ENCODE peak calls at places on chromosomes 5 and 9, in four cellular contexts. G is spleen, Y is breast epithelium, A is HCT116. W is an unnamed sample.
A peak's percentile ranks its signal among the peaks of the same experiment; 100 is the strongest.

GRCh38 chr9:708182-708555 is 133.3 kb upstream of the DMRT1 start:
- DNase-seq in A (no peak), Y (no peak), G (no peak), W (no peak)

GRCh38 chr5:113378081-113378480 is 56.7 kb downstream of the TSSK1B start:
- DNase-seq in Y (no peak), G (no peak), A (no peak), W (no peak)

GRCh38 chr5:140973550-140973949 is 7.3 kb downstream of the PCDHAC2 start:
- DNase-seq in G (no peak), A (no peak), Y (no peak), W (no peak)

GRCh38 chr5:142426676-142427364 is 102.0 kb upstream of the SPRY4 start:
- DNase-seq in A (no peak), G (no peak), Y (no peak), W (no peak)

GRCh38 chr9:84811072-84811725 is 141.7 kb downstream of the NTRK2 start:
- DNase-seq in Y (no peak), G (no peak), A (no peak), W (no peak)

GRCh38 chr9:121169094-121169601 is 32.5 kb downstream of the RAB14 start:
- DNase-seq in G (no peak), Y (no peak), A (no peak), W (no peak)

GRCh38 chr5:103259705-103260355 is 1.3 kb downstream of the MACIR start:
- DNase-seq in A (no peak), G (no peak), Y (no peak), W (peak; percentile 54)

GRCh38 chr5:131536211-131536826 is 98.7 kb downstream of the RAPGEF6 start:
- DNase-seq in A (no peak), G (no peak), Y (no peak), W (no peak)

GRCh38 chr5:29005386-29005785 is 1967.0 kb upstream of the CDH9 start:
- DNase-seq in G (no peak), Y (no peak), A (no peak), W (no peak)

GRCh38 chr5:169534311-169534880 is 49.2 kb upstream of the SPDL1 start:
- DNase-seq in Y (no peak), A (no peak), G (no peak), W (no peak)

GRCh38 chr9:7216004-7216821 is 458.4 kb downstream of the KDM4C start:
- DNase-seq in G (no peak), A (no peak), Y (no peak), W (no peak)

GRCh38 chr5:6302684-6303083 is 75.7 kb downstream of the MED10 start:
- DNase-seq in A (no peak), Y (no peak), G (no peak), W (no peak)

GRCh38 chr9:8653111-8653510 is 853.5 kb upstream of the DMAC1 start:
- DNase-seq in A (no peak), Y (no peak), G (no peak), W (no peak)

GRCh38 chr9:136527131-136527530 is 18.7 kb downstream of the NOTCH1 start:
- DNase-seq in A (no peak), G (no peak), Y (no peak), W (no peak)

GRCh38 chr5:5347442-5347841 is 75.0 kb upstream of the ICE1 start:
- DNase-seq in Y (no peak), G (no peak), A (no peak), W (no peak)

GRCh38 chr9:76423216-76424177 is 29.3 kb upstream of the RFK start:
- DNase-seq in G (no peak), Y (no peak), A (no peak), W (no peak)

GRCh38 chr5:153629027-153629426 is 138.6 kb downstream of the GRIA1 start:
- DNase-seq in G (no peak), A (peak; percentile 26), Y (no peak), W (no peak)

GRCh38 chr5:27125856-27126255 is 87.5 kb upstream of the CDH9 start:
- DNase-seq in G (no peak), A (no peak), Y (no peak), W (no peak)

GRCh38 chr5:96083361-96083881 is 121.8 kb upstream of the ELL2 start:
- DNase-seq in Y (no peak), G (no peak), A (no peak), W (no peak)

GRCh38 chr5:40359854-40360253 is 319.9 kb upstream of the PTGER4 start:
- DNase-seq in A (no peak), G (no peak), Y (no peak), W (no peak)

GRCh38 chr5:106185661-106186081 is 1485.1 kb downstream of the EFNA5 start:
- DNase-seq in A (no peak), Y (no peak), G (no peak), W (no peak)

GRCh38 chr5:51159164-51159563 is 224.1 kb upstream of the ISL1 start:
- DNase-seq in A (no peak), G (no peak), Y (no peak), W (no peak)

GRCh38 chr5:168270446-168270845 is 21.0 kb upstream of the WWC1 start:
- DNase-seq in Y (no peak), A (no peak), G (no peak), W (peak; percentile 21)

DNA sequence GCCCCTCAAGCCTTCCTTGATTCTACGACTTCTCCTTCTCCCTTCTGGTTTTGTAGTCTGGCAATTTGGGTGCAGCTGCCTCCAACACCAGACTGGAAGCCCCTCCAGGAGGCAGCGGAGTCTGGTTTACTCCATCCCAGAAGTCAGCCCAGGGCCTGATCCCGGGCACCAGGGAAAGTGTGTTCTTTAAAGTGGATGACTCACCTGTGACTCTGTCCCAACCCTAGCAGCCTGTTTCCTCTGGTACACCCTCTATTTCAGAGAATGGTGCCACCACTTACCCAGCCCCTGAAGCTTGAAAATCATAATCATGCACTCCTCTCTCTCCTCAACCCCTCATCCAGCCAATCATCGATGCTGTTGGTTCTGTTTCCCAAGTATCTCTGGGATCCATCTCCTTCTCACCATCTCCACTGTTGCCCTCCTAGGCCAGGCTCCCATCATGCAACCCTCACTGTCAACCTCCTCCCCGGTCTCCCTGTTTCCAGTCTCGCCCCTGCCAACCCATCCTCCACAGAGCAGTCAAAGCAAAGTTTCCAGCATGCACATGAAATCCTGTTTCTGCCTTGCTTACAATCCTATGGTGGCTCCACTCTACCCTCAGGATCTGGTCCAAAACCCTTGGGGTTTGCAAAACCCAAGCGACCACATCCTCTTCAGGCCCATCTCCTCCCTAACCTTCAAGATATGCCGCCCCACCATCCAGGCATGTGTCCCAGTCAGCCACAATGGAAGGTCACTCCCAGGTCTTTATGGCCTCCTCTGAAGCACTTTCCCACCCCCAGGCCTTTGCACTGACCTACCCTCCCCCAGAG is 10.5 kb downstream of the LHX6 start:
- DNase-seq in Y (no peak), G (no peak), A (no peak), W (no peak)
- H3K4me1 ChIP-seq in Y (peaks cover 14% of the 10 kb centered on the region), G (peaks cover 34% of the 10 kb centered on the region), A (peaks cover 3% of the 10 kb centered on the region), W (peaks cover 19% of the 10 kb centered on the region)

GRCh38 chr5:149150457-149150856 is 9.2 kb downstream of the ABLIM3 start:
- DNase-seq in Y (no peak), A (no peak), G (no peak), W (no peak)
- TF ChIP-seq POLR2AphosphoS5 in Y (no peak), A (no peak), G (no peak), W (no peak)

GRCh38 chr9:3648722-3649121 is 122.9 kb upstream of the RFX3 start:
- DNase-seq in A (no peak), G (no peak), Y (no peak), W (no peak)

GRCh38 chr9:3647652-3648051 is 121.9 kb upstream of the RFX3 start:
- DNase-seq in G (no peak), Y (no peak), A (no peak), W (no peak)

GRCh38 chr9:3648266-3648665 is 122.5 kb upstream of the RFX3 start:
- DNase-seq in A (no peak), Y (no peak), G (no peak), W (no peak)

GRCh38 chr9:3650994-3651622 is 125.3 kb upstream of the RFX3 start:
- DNase-seq in G (no peak), A (no peak), Y (no peak), W (no peak)

GRCh38 chr9:3646226-3646625 is 120.4 kb upstream of the RFX3 start:
- DNase-seq in A (no peak), G (no peak), Y (no peak), W (no peak)
- H3K4me1 ChIP-seq in A (no peaks in the 10 kb centered on the region), G (no peaks in the 10 kb centered on the region), Y (no peaks in the 10 kb centered on the region), W (peaks cover 3% of the 10 kb centered on the region)

DNA sequence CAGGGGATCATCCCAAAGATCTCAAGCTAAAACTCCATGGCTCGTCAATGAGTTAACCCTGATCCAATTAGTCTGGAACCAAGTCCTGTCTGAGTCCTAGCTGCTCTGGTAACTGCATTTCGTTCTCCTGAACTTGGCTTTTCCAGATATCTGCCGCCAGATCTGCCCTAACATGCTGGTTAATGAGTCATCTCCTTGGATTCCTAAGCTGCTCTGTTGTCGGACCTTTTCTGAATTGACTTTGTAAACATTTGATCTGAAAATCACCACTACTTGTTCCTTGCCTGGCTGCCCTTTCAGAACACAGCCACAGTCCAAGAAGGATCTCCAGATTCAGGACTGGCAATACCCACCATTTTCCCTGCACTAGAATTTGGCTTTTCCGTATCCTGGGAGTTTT is 473.0 kb downstream of the ZSWIM6 start:
- DNase-seq in Y (no peak), A (no peak), G (no peak), W (no peak)
- TF ChIP-seq POLR2AphosphoS5 in Y (no peak), A (no peak), G (no peak), W (no peak)

DNA sequence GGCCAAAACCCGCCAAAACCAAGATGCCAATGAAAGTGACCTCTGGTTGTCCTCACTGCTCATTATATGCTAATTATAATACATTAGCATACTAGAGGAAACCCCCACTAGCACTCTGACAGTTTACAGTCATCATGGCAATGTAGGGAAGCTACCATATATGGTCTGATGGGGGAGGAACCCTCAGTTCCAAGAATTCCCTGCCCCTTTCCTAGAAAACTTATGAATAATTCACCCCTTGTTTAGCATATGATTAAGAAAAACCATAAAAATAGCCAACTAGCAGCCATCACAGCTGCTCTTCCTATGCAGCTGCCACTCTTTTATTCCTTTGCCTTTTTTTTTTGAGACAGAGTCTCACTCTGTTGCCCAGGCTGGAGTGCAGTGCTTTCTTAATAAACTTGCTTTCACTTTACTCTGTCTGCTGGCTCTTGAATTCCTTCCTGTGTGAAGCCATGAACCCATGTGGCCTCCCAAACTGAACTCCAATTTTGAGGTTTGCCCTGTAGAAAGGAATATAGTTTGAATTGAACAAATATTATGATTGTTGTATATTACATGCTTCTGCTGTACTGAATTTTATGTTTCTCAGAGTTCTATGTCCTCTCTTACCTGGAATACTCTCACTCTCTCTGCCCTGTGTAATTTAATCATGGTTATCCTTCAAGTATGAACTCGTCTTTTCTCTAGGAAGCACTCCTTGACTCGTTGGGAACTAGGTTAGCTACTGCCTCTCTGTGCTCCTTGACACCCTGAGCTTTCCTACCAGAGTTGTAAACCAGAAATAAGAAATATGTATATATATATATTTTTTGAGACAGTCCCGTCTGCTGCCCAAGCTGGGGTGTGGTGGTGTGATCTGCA is 59.8 kb downstream of the KIAA1958 start:
- DNase-seq in Y (no peak), G (no peak), A (no peak), W (no peak)
- H3K4me1 ChIP-seq in Y (no peaks in the 10 kb centered on the region), G (no peaks in the 10 kb centered on the region), A (no peaks in the 10 kb centered on the region), W (no peaks in the 10 kb centered on the region)

GRCh38 chr9:82334286-82334685 is 345.7 kb downstream of the SPATA31D1 start:
- DNase-seq in Y (no peak), A (no peak), G (no peak), W (no peak)
- TF ChIP-seq POLR2AphosphoS5 in Y (no peak), A (no peak), G (no peak), W (no peak)

DNA sequence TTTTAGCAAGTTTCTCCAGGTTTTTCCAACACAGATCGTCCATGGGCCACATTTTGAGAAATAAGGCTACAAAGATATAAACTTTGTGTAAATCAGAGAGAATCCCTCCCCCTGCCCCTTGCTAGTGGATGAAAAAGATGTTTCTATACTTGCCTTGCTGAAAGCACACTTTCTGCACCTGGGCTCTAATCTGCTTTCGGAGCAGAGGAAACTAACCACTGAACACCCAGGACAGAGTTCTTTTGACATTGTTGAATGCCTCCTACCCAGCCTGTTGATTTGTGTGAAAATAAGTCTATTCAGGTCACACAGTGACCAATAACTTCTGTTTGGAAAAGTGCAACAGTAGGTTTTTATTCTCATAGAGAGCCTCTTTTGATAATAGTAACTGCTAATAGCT is 7.5 kb downstream of the ADRB2 start:
- DNase-seq in A (no peak), Y (no peak), G (no peak), W (no peak)
- H3K4me1 ChIP-seq in A (no peaks in the 10 kb centered on the region), Y (no peaks in the 10 kb centered on the region), G (peaks cover 76% of the 10 kb centered on the region), W (no peaks in the 10 kb centered on the region)

W was measured in transverse colon.